ENCODE peak calls at places on chromosomes 6 and 20, in nine cellular contexts. One of them, this sample, is unnamed.

GRCh38 chr6:73585566-73586415 is 65.0 kb upstream of the EEF1A1 start:
- DNase-seq in gastrocnemius medialis: peak
- DNase-seq in Peyer's patch: peak
- DNase-seq in Kasumi-1: peak
- DNase-seq in CD8-positive, alpha-beta memory T cell: peak
- DNase-seq in cardiac muscle cell: peak
- DNase-seq in activated T-helper 1 cell treated with anti-CD3 and anti-CD28 coated beads, Interleukin-12 subunit alpha, Interleukin-12 subunit beta, Interleukin-2, Interleukin-4 antibody, amounts not matched to agents 30 ng/mL and 10 ng/mL and 1 ng/mL, durations not matched to agents 14 hours and 24 hours and 36 hours: peak
- DNase-seq in central memory CD8-positive, alpha-beta T cell: peak
- DNase-seq in effector CD8-positive, alpha-beta T cell: peak
- DNase-seq in this sample: peak

GRCh38 chr20:13995841-13996240 is 525 bp downstream of the MACROD2 start:
- DNase-seq in gastrocnemius medialis: peak
- DNase-seq in Peyer's patch: peak
- DNase-seq in Kasumi-1: no peak
- DNase-seq in CD8-positive, alpha-beta memory T cell: no peak
- DNase-seq in cardiac muscle cell: peak
- DNase-seq in activated T-helper 1 cell treated with anti-CD3 and anti-CD28 coated beads, Interleukin-12 subunit alpha, Interleukin-12 subunit beta, Interleukin-2, Interleukin-4 antibody, amounts not matched to agents 30 ng/mL and 10 ng/mL and 1 ng/mL, durations not matched to agents 14 hours and 24 hours and 36 hours: no peak
- DNase-seq in central memory CD8-positive, alpha-beta T cell: no peak
- DNase-seq in effector CD8-positive, alpha-beta T cell: no peak
- DNase-seq in this sample: peak

GRCh38 chr6:20688710-20689500 is 154.6 kb downstream of the CDKAL1 start:
- DNase-seq in gastrocnemius medialis: no peak
- DNase-seq in Peyer's patch: no peak
- DNase-seq in Kasumi-1: no peak
- DNase-seq in CD8-positive, alpha-beta memory T cell: peak
- DNase-seq in cardiac muscle cell: no peak
- DNase-seq in activated T-helper 1 cell treated with anti-CD3 and anti-CD28 coated beads, Interleukin-12 subunit alpha, Interleukin-12 subunit beta, Interleukin-2, Interleukin-4 antibody, amounts not matched to agents 30 ng/mL and 10 ng/mL and 1 ng/mL, durations not matched to agents 14 hours and 24 hours and 36 hours: no peak
- DNase-seq in central memory CD8-positive, alpha-beta T cell: no peak
- DNase-seq in effector CD8-positive, alpha-beta T cell: no peak
- DNase-seq in this sample: no peak

GRCh38 chr20:22999756-23000155 is 35.4 kb upstream of the SSTR4 start:
- DNase-seq in gastrocnemius medialis: no peak
- DNase-seq in Peyer's patch: no peak
- DNase-seq in Kasumi-1: no peak
- DNase-seq in CD8-positive, alpha-beta memory T cell: no peak
- DNase-seq in cardiac muscle cell: no peak
- DNase-seq in activated T-helper 1 cell treated with anti-CD3 and anti-CD28 coated beads, Interleukin-12 subunit alpha, Interleukin-12 subunit beta, Interleukin-2, Interleukin-4 antibody, amounts not matched to agents 30 ng/mL and 10 ng/mL and 1 ng/mL, durations not matched to agents 14 hours and 24 hours and 36 hours: no peak
- DNase-seq in central memory CD8-positive, alpha-beta T cell: no peak
- DNase-seq in effector CD8-positive, alpha-beta T cell: no peak
- DNase-seq in this sample: no peak

GRCh38 chr6:164151161-164151728 is 736.7 kb downstream of the QKI start:
- DNase-seq in gastrocnemius medialis: no peak
- DNase-seq in Peyer's patch: no peak
- DNase-seq in Kasumi-1: no peak
- DNase-seq in CD8-positive, alpha-beta memory T cell: no peak
- DNase-seq in cardiac muscle cell: no peak
- DNase-seq in activated T-helper 1 cell treated with anti-CD3 and anti-CD28 coated beads, Interleukin-12 subunit alpha, Interleukin-12 subunit beta, Interleukin-2, Interleukin-4 antibody, amounts not matched to agents 30 ng/mL and 10 ng/mL and 1 ng/mL, durations not matched to agents 14 hours and 24 hours and 36 hours: no peak
- DNase-seq in central memory CD8-positive, alpha-beta T cell: no peak
- DNase-seq in effector CD8-positive, alpha-beta T cell: no peak
- DNase-seq in this sample: no peak

GRCh38 chr6:115456848-115457247 is 603.8 kb downstream of the FRK start:
- DNase-seq in gastrocnemius medialis: no peak
- DNase-seq in Peyer's patch: no peak
- DNase-seq in Kasumi-1: no peak
- DNase-seq in CD8-positive, alpha-beta memory T cell: no peak
- DNase-seq in cardiac muscle cell: no peak
- DNase-seq in activated T-helper 1 cell treated with anti-CD3 and anti-CD28 coated beads, Interleukin-12 subunit alpha, Interleukin-12 subunit beta, Interleukin-2, Interleukin-4 antibody, amounts not matched to agents 30 ng/mL and 10 ng/mL and 1 ng/mL, durations not matched to agents 14 hours and 24 hours and 36 hours: no peak
- DNase-seq in central memory CD8-positive, alpha-beta T cell: no peak
- DNase-seq in effector CD8-positive, alpha-beta T cell: no peak
- DNase-seq in this sample: no peak

GRCh38 chr6:6395581-6396197 is 75.2 kb upstream of the F13A1 start:
- DNase-seq in gastrocnemius medialis: no peak
- DNase-seq in Peyer's patch: no peak
- DNase-seq in Kasumi-1: peak
- DNase-seq in CD8-positive, alpha-beta memory T cell: no peak
- DNase-seq in cardiac muscle cell: peak
- DNase-seq in activated T-helper 1 cell treated with anti-CD3 and anti-CD28 coated beads, Interleukin-12 subunit alpha, Interleukin-12 subunit beta, Interleukin-2, Interleukin-4 antibody, amounts not matched to agents 30 ng/mL and 10 ng/mL and 1 ng/mL, durations not matched to agents 14 hours and 24 hours and 36 hours: no peak
- DNase-seq in central memory CD8-positive, alpha-beta T cell: no peak
- DNase-seq in effector CD8-positive, alpha-beta T cell: no peak
- DNase-seq in this sample: no peak

GRCh38 chr6:11912420-11912819 is 99.7 kb upstream of the HIVEP1 start:
- DNase-seq in gastrocnemius medialis: no peak
- DNase-seq in Peyer's patch: no peak
- DNase-seq in Kasumi-1: no peak
- DNase-seq in CD8-positive, alpha-beta memory T cell: no peak
- DNase-seq in cardiac muscle cell: no peak
- DNase-seq in activated T-helper 1 cell treated with anti-CD3 and anti-CD28 coated beads, Interleukin-12 subunit alpha, Interleukin-12 subunit beta, Interleukin-2, Interleukin-4 antibody, amounts not matched to agents 30 ng/mL and 10 ng/mL and 1 ng/mL, durations not matched to agents 14 hours and 24 hours and 36 hours: no peak
- DNase-seq in central memory CD8-positive, alpha-beta T cell: no peak
- DNase-seq in effector CD8-positive, alpha-beta T cell: no peak
- DNase-seq in this sample: no peak

GRCh38 chr6:157020398-157021266 is 243.5 kb downstream of the ARID1B start:
- DNase-seq in gastrocnemius medialis: no peak
- DNase-seq in Peyer's patch: peak
- DNase-seq in Kasumi-1: peak
- DNase-seq in CD8-positive, alpha-beta memory T cell: peak
- DNase-seq in cardiac muscle cell: peak
- DNase-seq in activated T-helper 1 cell treated with anti-CD3 and anti-CD28 coated beads, Interleukin-12 subunit alpha, Interleukin-12 subunit beta, Interleukin-2, Interleukin-4 antibody, amounts not matched to agents 30 ng/mL and 10 ng/mL and 1 ng/mL, durations not matched to agents 14 hours and 24 hours and 36 hours: peak
- DNase-seq in central memory CD8-positive, alpha-beta T cell: no peak
- DNase-seq in effector CD8-positive, alpha-beta T cell: peak
- DNase-seq in this sample: peak

GRCh38 chr6:167570460-167571400 is 245.8 kb downstream of the TTLL2 start:
- DNase-seq in gastrocnemius medialis: no peak
- DNase-seq in Peyer's patch: no peak
- DNase-seq in Kasumi-1: no peak
- DNase-seq in CD8-positive, alpha-beta memory T cell: no peak
- DNase-seq in cardiac muscle cell: no peak
- DNase-seq in activated T-helper 1 cell treated with anti-CD3 and anti-CD28 coated beads, Interleukin-12 subunit alpha, Interleukin-12 subunit beta, Interleukin-2, Interleukin-4 antibody, amounts not matched to agents 30 ng/mL and 10 ng/mL and 1 ng/mL, durations not matched to agents 14 hours and 24 hours and 36 hours: no peak
- DNase-seq in central memory CD8-positive, alpha-beta T cell: no peak
- DNase-seq in effector CD8-positive, alpha-beta T cell: no peak
- DNase-seq in this sample: peak

GRCh38 chr6:82178759-82179112 is 68.8 kb downstream of the IBTK start:
- DNase-seq in gastrocnemius medialis: no peak
- DNase-seq in Peyer's patch: no peak
- DNase-seq in Kasumi-1: no peak
- DNase-seq in CD8-positive, alpha-beta memory T cell: no peak
- DNase-seq in cardiac muscle cell: no peak
- DNase-seq in activated T-helper 1 cell treated with anti-CD3 and anti-CD28 coated beads, Interleukin-12 subunit alpha, Interleukin-12 subunit beta, Interleukin-2, Interleukin-4 antibody, amounts not matched to agents 30 ng/mL and 10 ng/mL and 1 ng/mL, durations not matched to agents 14 hours and 24 hours and 36 hours: no peak
- DNase-seq in central memory CD8-positive, alpha-beta T cell: no peak
- DNase-seq in effector CD8-positive, alpha-beta T cell: no peak
- DNase-seq in this sample: no peak

GRCh38 chr6:12288211-12288618 is 1.9 kb upstream of the EDN1 start:
- DNase-seq in gastrocnemius medialis: no peak
- DNase-seq in Peyer's patch: no peak
- DNase-seq in Kasumi-1: no peak
- DNase-seq in CD8-positive, alpha-beta memory T cell: no peak
- DNase-seq in cardiac muscle cell: no peak
- DNase-seq in activated T-helper 1 cell treated with anti-CD3 and anti-CD28 coated beads, Interleukin-12 subunit alpha, Interleukin-12 subunit beta, Interleukin-2, Interleukin-4 antibody, amounts not matched to agents 30 ng/mL and 10 ng/mL and 1 ng/mL, durations not matched to agents 14 hours and 24 hours and 36 hours: no peak
- DNase-seq in central memory CD8-positive, alpha-beta T cell: no peak
- DNase-seq in effector CD8-positive, alpha-beta T cell: no peak
- DNase-seq in this sample: no peak

GRCh38 chr6:16742116-16742515 is 19.1 kb downstream of the ATXN1 start:
- DNase-seq in gastrocnemius medialis: no peak
- DNase-seq in Peyer's patch: no peak
- DNase-seq in Kasumi-1: no peak
- DNase-seq in CD8-positive, alpha-beta memory T cell: no peak
- DNase-seq in cardiac muscle cell: no peak
- DNase-seq in activated T-helper 1 cell treated with anti-CD3 and anti-CD28 coated beads, Interleukin-12 subunit alpha, Interleukin-12 subunit beta, Interleukin-2, Interleukin-4 antibody, amounts not matched to agents 30 ng/mL and 10 ng/mL and 1 ng/mL, durations not matched to agents 14 hours and 24 hours and 36 hours: no peak
- DNase-seq in central memory CD8-positive, alpha-beta T cell: no peak
- DNase-seq in effector CD8-positive, alpha-beta T cell: no peak
- DNase-seq in this sample: no peak

GRCh38 chr6:168928012-168928411 is 325.6 kb downstream of the THBS2 start:
- DNase-seq in gastrocnemius medialis: no peak
- DNase-seq in Peyer's patch: no peak
- DNase-seq in Kasumi-1: no peak
- DNase-seq in CD8-positive, alpha-beta memory T cell: no peak
- DNase-seq in cardiac muscle cell: no peak
- DNase-seq in activated T-helper 1 cell treated with anti-CD3 and anti-CD28 coated beads, Interleukin-12 subunit alpha, Interleukin-12 subunit beta, Interleukin-2, Interleukin-4 antibody, amounts not matched to agents 30 ng/mL and 10 ng/mL and 1 ng/mL, durations not matched to agents 14 hours and 24 hours and 36 hours: no peak
- DNase-seq in central memory CD8-positive, alpha-beta T cell: no peak
- DNase-seq in effector CD8-positive, alpha-beta T cell: no peak
- DNase-seq in this sample: peak

GRCh38 chr6:137033828-137034227 is 10.9 kb downstream of the IL20RA start:
- DNase-seq in gastrocnemius medialis: no peak
- DNase-seq in Peyer's patch: peak
- DNase-seq in Kasumi-1: no peak
- DNase-seq in CD8-positive, alpha-beta memory T cell: peak
- DNase-seq in cardiac muscle cell: no peak
- DNase-seq in activated T-helper 1 cell treated with anti-CD3 and anti-CD28 coated beads, Interleukin-12 subunit alpha, Interleukin-12 subunit beta, Interleukin-2, Interleukin-4 antibody, amounts not matched to agents 30 ng/mL and 10 ng/mL and 1 ng/mL, durations not matched to agents 14 hours and 24 hours and 36 hours: peak
- DNase-seq in central memory CD8-positive, alpha-beta T cell: peak
- DNase-seq in effector CD8-positive, alpha-beta T cell: no peak
- DNase-seq in this sample: no peak

GRCh38 chr20:1184638-1185315 is at the start of gene TMEM74B:
- DNase-seq in gastrocnemius medialis: no peak
- DNase-seq in Peyer's patch: no peak
- DNase-seq in Kasumi-1: no peak
- DNase-seq in CD8-positive, alpha-beta memory T cell: no peak
- DNase-seq in cardiac muscle cell: no peak
- DNase-seq in activated T-helper 1 cell treated with anti-CD3 and anti-CD28 coated beads, Interleukin-12 subunit alpha, Interleukin-12 subunit beta, Interleukin-2, Interleukin-4 antibody, amounts not matched to agents 30 ng/mL and 10 ng/mL and 1 ng/mL, durations not matched to agents 14 hours and 24 hours and 36 hours: no peak
- DNase-seq in central memory CD8-positive, alpha-beta T cell: no peak
- DNase-seq in effector CD8-positive, alpha-beta T cell: no peak
- DNase-seq in this sample: no peak

GRCh38 chr20:58179432-58180099 is 48.9 kb downstream of the ANKRD60 start:
- DNase-seq in gastrocnemius medialis: no peak
- DNase-seq in Peyer's patch: peak
- DNase-seq in Kasumi-1: peak
- DNase-seq in CD8-positive, alpha-beta memory T cell: peak
- DNase-seq in cardiac muscle cell: peak
- DNase-seq in activated T-helper 1 cell treated with anti-CD3 and anti-CD28 coated beads, Interleukin-12 subunit alpha, Interleukin-12 subunit beta, Interleukin-2, Interleukin-4 antibody, amounts not matched to agents 30 ng/mL and 10 ng/mL and 1 ng/mL, durations not matched to agents 14 hours and 24 hours and 36 hours: peak
- DNase-seq in central memory CD8-positive, alpha-beta T cell: peak
- DNase-seq in effector CD8-positive, alpha-beta T cell: peak
- DNase-seq in this sample: peak

GRCh38 chr20:49759266-49759950 is 45.7 kb upstream of the B4GALT5 start:
- DNase-seq in gastrocnemius medialis: no peak
- DNase-seq in Peyer's patch: no peak
- DNase-seq in Kasumi-1: no peak
- DNase-seq in CD8-positive, alpha-beta memory T cell: no peak
- DNase-seq in cardiac muscle cell: no peak
- DNase-seq in activated T-helper 1 cell treated with anti-CD3 and anti-CD28 coated beads, Interleukin-12 subunit alpha, Interleukin-12 subunit beta, Interleukin-2, Interleukin-4 antibody, amounts not matched to agents 30 ng/mL and 10 ng/mL and 1 ng/mL, durations not matched to agents 14 hours and 24 hours and 36 hours: no peak
- DNase-seq in central memory CD8-positive, alpha-beta T cell: no peak
- DNase-seq in effector CD8-positive, alpha-beta T cell: no peak
- DNase-seq in this sample: no peak

GRCh38 chr20:57471496-57472210 is 53.3 kb downstream of the CTCFL start:
- DNase-seq in gastrocnemius medialis: no peak
- DNase-seq in Peyer's patch: peak
- DNase-seq in Kasumi-1: no peak
- DNase-seq in CD8-positive, alpha-beta memory T cell: no peak
- DNase-seq in cardiac muscle cell: no peak
- DNase-seq in activated T-helper 1 cell treated with anti-CD3 and anti-CD28 coated beads, Interleukin-12 subunit alpha, Interleukin-12 subunit beta, Interleukin-2, Interleukin-4 antibody, amounts not matched to agents 30 ng/mL and 10 ng/mL and 1 ng/mL, durations not matched to agents 14 hours and 24 hours and 36 hours: no peak
- DNase-seq in central memory CD8-positive, alpha-beta T cell: no peak
- DNase-seq in effector CD8-positive, alpha-beta T cell: no peak
- DNase-seq in this sample: no peak

GRCh38 chr20:5722927-5723326 is 27.3 kb upstream of the SHLD1 start:
- DNase-seq in gastrocnemius medialis: no peak
- DNase-seq in Peyer's patch: no peak
- DNase-seq in Kasumi-1: no peak
- DNase-seq in CD8-positive, alpha-beta memory T cell: peak
- DNase-seq in cardiac muscle cell: no peak
- DNase-seq in activated T-helper 1 cell treated with anti-CD3 and anti-CD28 coated beads, Interleukin-12 subunit alpha, Interleukin-12 subunit beta, Interleukin-2, Interleukin-4 antibody, amounts not matched to agents 30 ng/mL and 10 ng/mL and 1 ng/mL, durations not matched to agents 14 hours and 24 hours and 36 hours: no peak
- DNase-seq in central memory CD8-positive, alpha-beta T cell: peak
- DNase-seq in effector CD8-positive, alpha-beta T cell: no peak
- DNase-seq in this sample: no peak

GRCh38 chr6:20024316-20024673 is 187.1 kb downstream of the ID4 start:
- DNase-seq in gastrocnemius medialis: no peak
- DNase-seq in Peyer's patch: no peak
- DNase-seq in Kasumi-1: no peak
- DNase-seq in CD8-positive, alpha-beta memory T cell: no peak
- DNase-seq in cardiac muscle cell: no peak
- DNase-seq in activated T-helper 1 cell treated with anti-CD3 and anti-CD28 coated beads, Interleukin-12 subunit alpha, Interleukin-12 subunit beta, Interleukin-2, Interleukin-4 antibody, amounts not matched to agents 30 ng/mL and 10 ng/mL and 1 ng/mL, durations not matched to agents 14 hours and 24 hours and 36 hours: no peak
- DNase-seq in central memory CD8-positive, alpha-beta T cell: no peak
- DNase-seq in effector CD8-positive, alpha-beta T cell: no peak
- DNase-seq in this sample: no peak

GRCh38 chr6:55290736-55291135 is 36.5 kb upstream of the GFRAL start:
- DNase-seq in gastrocnemius medialis: no peak
- DNase-seq in Peyer's patch: no peak
- DNase-seq in Kasumi-1: no peak
- DNase-seq in CD8-positive, alpha-beta memory T cell: no peak
- DNase-seq in cardiac muscle cell: no peak
- DNase-seq in activated T-helper 1 cell treated with anti-CD3 and anti-CD28 coated beads, Interleukin-12 subunit alpha, Interleukin-12 subunit beta, Interleukin-2, Interleukin-4 antibody, amounts not matched to agents 30 ng/mL and 10 ng/mL and 1 ng/mL, durations not matched to agents 14 hours and 24 hours and 36 hours: no peak
- DNase-seq in central memory CD8-positive, alpha-beta T cell: no peak
- DNase-seq in effector CD8-positive, alpha-beta T cell: no peak
- DNase-seq in this sample: no peak

GRCh38 chr20:31430568-31431095 is 9.8 kb upstream of the DEFB123 start:
- DNase-seq in gastrocnemius medialis: no peak
- DNase-seq in Peyer's patch: no peak
- DNase-seq in Kasumi-1: no peak
- DNase-seq in CD8-positive, alpha-beta memory T cell: no peak
- DNase-seq in cardiac muscle cell: no peak
- DNase-seq in activated T-helper 1 cell treated with anti-CD3 and anti-CD28 coated beads, Interleukin-12 subunit alpha, Interleukin-12 subunit beta, Interleukin-2, Interleukin-4 antibody, amounts not matched to agents 30 ng/mL and 10 ng/mL and 1 ng/mL, durations not matched to agents 14 hours and 24 hours and 36 hours: no peak
- DNase-seq in central memory CD8-positive, alpha-beta T cell: no peak
- DNase-seq in effector CD8-positive, alpha-beta T cell: no peak
- DNase-seq in this sample: no peak

GRCh38 chr20:18272451-18272850 is 15.9 kb upstream of the ZNF133 start:
- DNase-seq in gastrocnemius medialis: peak
- DNase-seq in Peyer's patch: peak
- DNase-seq in Kasumi-1: peak
- DNase-seq in CD8-positive, alpha-beta memory T cell: no peak
- DNase-seq in cardiac muscle cell: no peak
- DNase-seq in activated T-helper 1 cell treated with anti-CD3 and anti-CD28 coated beads, Interleukin-12 subunit alpha, Interleukin-12 subunit beta, Interleukin-2, Interleukin-4 antibody, amounts not matched to agents 30 ng/mL and 10 ng/mL and 1 ng/mL, durations not matched to agents 14 hours and 24 hours and 36 hours: no peak
- DNase-seq in central memory CD8-positive, alpha-beta T cell: no peak
- DNase-seq in effector CD8-positive, alpha-beta T cell: no peak
- DNase-seq in this sample: no peak

GRCh38 chr6:11215773-11216172 is 16.7 kb downstream of the NEDD9 start:
- DNase-seq in gastrocnemius medialis: no peak
- DNase-seq in Peyer's patch: no peak
- DNase-seq in Kasumi-1: no peak
- DNase-seq in CD8-positive, alpha-beta memory T cell: no peak
- DNase-seq in cardiac muscle cell: no peak
- DNase-seq in activated T-helper 1 cell treated with anti-CD3 and anti-CD28 coated beads, Interleukin-12 subunit alpha, Interleukin-12 subunit beta, Interleukin-2, Interleukin-4 antibody, amounts not matched to agents 30 ng/mL and 10 ng/mL and 1 ng/mL, durations not matched to agents 14 hours and 24 hours and 36 hours: no peak
- DNase-seq in central memory CD8-positive, alpha-beta T cell: no peak
- DNase-seq in effector CD8-positive, alpha-beta T cell: no peak
- DNase-seq in this sample: no peak

This sample was measured in colonic mucosa.